ENCODE peak calls at places on chromosomes 16 and 17, in seven cellular contexts. F is pancreas; P is lung; Q is neuronal stem cell; R is activated naive CD4-positive, alpha-beta T cell treated with Interleukin-2 at 50 U/mL for 16 hours; K is stimulated activated CD8-positive, alpha-beta memory T cell treated with anti-CD3 and anti-CD28 coated beads, Interleukin-2, amount 100 ng/mL, for 1 hour; M is neural crest cell. S is an unnamed sample.

GRCh38 chr16:62966626-62967025 is 930.4 kb upstream of the CDH8 start:
- DNase-seq in M (no peak), K (no peak), P (no peak), Q (no peak), F (no peak), R (no peak), S (no peak)

GRCh38 chr17:56595831-56596740 is 2.6 kb downstream of the NOG start:
- DNase-seq in F (no peak), Q (peak), M (peak), K (no peak), P (no peak), R (no peak), S (no peak)

GRCh38 chr16:75385507-75386152 is 47.7 kb downstream of the CFDP1 start:
- DNase-seq in R (no peak), M (no peak), K (no peak), Q (peak), P (no peak), F (no peak), S (no peak)

GRCh38 chr17:58312021-58312630 is 16.5 kb downstream of the TSPOAP1 start:
- DNase-seq in P (no peak), Q (no peak), F (peak), K (no peak), M (no peak), R (no peak), S (no peak)

GRCh38 chr17:15092762-15093161 is 172.4 kb downstream of the PMP22 start:
- DNase-seq in P (no peak), F (no peak), M (no peak), Q (no peak), K (no peak), R (no peak), S (no peak)

GRCh38 chr16:85061566-85061965 is 34.0 kb downstream of the KIAA0513 start:
- DNase-seq in P (peak), Q (no peak), K (no peak), F (no peak), R (no peak), M (no peak), S (no peak)

GRCh38 chr17:67027031-67027628 is 17.2 kb upstream of the CACNG1 start:
- DNase-seq in R (no peak), Q (no peak), F (no peak), P (no peak), K (no peak), M (no peak), S (no peak)

GRCh38 chr17:77282524-77283515 is 142.1 kb downstream of the SEC14L1 start:
- DNase-seq in R (peak), M (no peak), K (no peak), F (peak), P (peak), Q (no peak), S (no peak)

GRCh38 chr16:85569615-85570212 is 43.4 kb upstream of the GSE1 start:
- DNase-seq in M (no peak), P (peak), R (peak), K (no peak), Q (no peak), F (peak), S (no peak)

GRCh38 chr16:2584742-2585650 is 47.2 kb downstream of the PDPK1 start:
- DNase-seq in R (no peak), K (no peak), F (peak), P (no peak), Q (no peak), M (no peak), S (no peak)

GRCh38 chr16:81939164-81940067 is 71.9 kb downstream of the SDR42E1 start:
- DNase-seq in F (no peak), M (no peak), K (no peak), R (no peak), Q (no peak), P (no peak), S (no peak)

GRCh38 chr17:41762391-41762790 is 24.1 kb downstream of the JUP start:
- DNase-seq in K (no peak), M (no peak), Q (no peak), F (no peak), R (no peak), P (no peak), S (no peak)

GRCh38 chr16:65023802-65024201 is 98.1 kb downstream of the CDH11 start:
- DNase-seq in P (no peak), M (no peak), Q (no peak), R (no peak), F (no peak), K (no peak), S (no peak)

GRCh38 chr16:13436641-13437423 is 483.1 kb upstream of the ERCC4 start:
- DNase-seq in P (no peak), R (no peak), K (no peak), F (no peak), Q (no peak), M (no peak), S (no peak)

GRCh38 chr16:89175280-89176146 is 4.0 kb downstream of the CDH15 start:
- DNase-seq in F (peak), K (no peak), R (no peak), Q (no peak), P (no peak), M (no peak), S (no peak)

GRCh38 chr16:13401631-13402030 is 500.2 kb downstream of the SHISA9 start:
- DNase-seq in F (no peak), P (no peak), R (no peak), M (no peak), K (no peak), Q (no peak), S (no peak)

GRCh38 chr16:68351991-68352431 is 41.2 kb downstream of the PRMT7 start:
- DNase-seq in M (no peak), Q (no peak), R (no peak), K (no peak), P (peak), F (peak), S (no peak)